ENCODE peak calls at places on chromosomes 16 and 17, in four cellular contexts. One of them, this sample, is unnamed.

GRCh38 chr17:49969134-49969759 is at the start of gene DLX4:
- DNase-seq in tibial nerve: no peak
- DNase-seq in fibroblast of lung: no peak
- DNase-seq in CD4-positive, alpha-beta memory T cell: peak
- DNase-seq in this sample: no peak

GRCh38 chr17:32142857-32143524 is 689 bp downstream of the RHOT1 start:
- DNase-seq in tibial nerve: peak
- DNase-seq in CD4-positive, alpha-beta memory T cell: peak
- DNase-seq in fibroblast of lung: peak
- DNase-seq in this sample: no peak

GRCh38 chr17:33929181-33929724 is 325.8 kb upstream of the CCL2 start:
- DNase-seq in fibroblast of lung: no peak
- DNase-seq in CD4-positive, alpha-beta memory T cell: no peak
- DNase-seq in tibial nerve: no peak
- DNase-seq in this sample: no peak

GRCh38 chr17:57666198-57666870 is 78.8 kb downstream of the CCDC182 start:
- DNase-seq in fibroblast of lung: no peak
- DNase-seq in tibial nerve: no peak
- DNase-seq in CD4-positive, alpha-beta memory T cell: no peak
- DNase-seq in this sample: no peak

GRCh38 chr17:3929181-3929580 is 12.9 kb upstream of the P2RX1 start:
- DNase-seq in fibroblast of lung: no peak
- DNase-seq in tibial nerve: no peak
- DNase-seq in CD4-positive, alpha-beta memory T cell: no peak
- DNase-seq in this sample: no peak

GRCh38 chr17:32746698-32747097 is 130.2 kb downstream of the MYO1D start:
- DNase-seq in tibial nerve: no peak
- DNase-seq in fibroblast of lung: peak
- DNase-seq in CD4-positive, alpha-beta memory T cell: no peak
- DNase-seq in this sample: no peak

GRCh38 chr17:72471296-72471695 is 350.5 kb downstream of the SOX9 start:
- DNase-seq in tibial nerve: no peak
- DNase-seq in fibroblast of lung: no peak
- DNase-seq in CD4-positive, alpha-beta memory T cell: no peak
- DNase-seq in this sample: no peak

GRCh38 chr16:54285414-54286066 is 1.0 kb downstream of the IRX3 start:
- DNase-seq in tibial nerve: no peak
- DNase-seq in fibroblast of lung: peak
- DNase-seq in CD4-positive, alpha-beta memory T cell: no peak
- DNase-seq in this sample: no peak

GRCh38 chr16:25256821-25257503 is 683 bp downstream of the ZKSCAN2 start:
- DNase-seq in CD4-positive, alpha-beta memory T cell: no peak
- DNase-seq in fibroblast of lung: peak
- DNase-seq in tibial nerve: no peak
- DNase-seq in this sample: no peak

GRCh38 chr17:44000141-44000860 is 4.1 kb upstream of the NAGS start:
- DNase-seq in tibial nerve: no peak
- DNase-seq in CD4-positive, alpha-beta memory T cell: no peak
- DNase-seq in fibroblast of lung: no peak
- DNase-seq in this sample: no peak

GRCh38 chr16:85451646-85452363 is 161.3 kb upstream of the GSE1 start:
- DNase-seq in CD4-positive, alpha-beta memory T cell: no peak
- DNase-seq in tibial nerve: no peak
- DNase-seq in fibroblast of lung: no peak
- DNase-seq in this sample: no peak

GRCh38 chr16:8611886-8612595 is 9.5 kb upstream of the METTL22 start:
- DNase-seq in CD4-positive, alpha-beta memory T cell: no peak
- DNase-seq in tibial nerve: no peak
- DNase-seq in fibroblast of lung: no peak
- DNase-seq in this sample: no peak

GRCh38 chr16:86722970-86723369 is 144.6 kb downstream of the FOXL1 start:
- DNase-seq in CD4-positive, alpha-beta memory T cell: no peak
- DNase-seq in fibroblast of lung: no peak
- DNase-seq in tibial nerve: no peak
- DNase-seq in this sample: no peak
- H3K27ac ChIP-seq in CD4-positive, alpha-beta memory T cell: no peak
- H3K27ac ChIP-seq in fibroblast of lung: no peak
- H3K27ac ChIP-seq in tibial nerve: no peak
- H3K27ac ChIP-seq in this sample: no peak

GRCh38 chr16:5459863-5460262 is 362.3 kb upstream of the EEF2KMT start:
- DNase-seq in tibial nerve: no peak
- DNase-seq in fibroblast of lung: no peak
- DNase-seq in CD4-positive, alpha-beta memory T cell: no peak
- DNase-seq in this sample: no peak
- H3K27ac ChIP-seq in tibial nerve: no peak
- H3K27ac ChIP-seq in fibroblast of lung: no peak
- H3K27ac ChIP-seq in CD4-positive, alpha-beta memory T cell: no peak
- H3K27ac ChIP-seq in this sample: no peak

DNA sequence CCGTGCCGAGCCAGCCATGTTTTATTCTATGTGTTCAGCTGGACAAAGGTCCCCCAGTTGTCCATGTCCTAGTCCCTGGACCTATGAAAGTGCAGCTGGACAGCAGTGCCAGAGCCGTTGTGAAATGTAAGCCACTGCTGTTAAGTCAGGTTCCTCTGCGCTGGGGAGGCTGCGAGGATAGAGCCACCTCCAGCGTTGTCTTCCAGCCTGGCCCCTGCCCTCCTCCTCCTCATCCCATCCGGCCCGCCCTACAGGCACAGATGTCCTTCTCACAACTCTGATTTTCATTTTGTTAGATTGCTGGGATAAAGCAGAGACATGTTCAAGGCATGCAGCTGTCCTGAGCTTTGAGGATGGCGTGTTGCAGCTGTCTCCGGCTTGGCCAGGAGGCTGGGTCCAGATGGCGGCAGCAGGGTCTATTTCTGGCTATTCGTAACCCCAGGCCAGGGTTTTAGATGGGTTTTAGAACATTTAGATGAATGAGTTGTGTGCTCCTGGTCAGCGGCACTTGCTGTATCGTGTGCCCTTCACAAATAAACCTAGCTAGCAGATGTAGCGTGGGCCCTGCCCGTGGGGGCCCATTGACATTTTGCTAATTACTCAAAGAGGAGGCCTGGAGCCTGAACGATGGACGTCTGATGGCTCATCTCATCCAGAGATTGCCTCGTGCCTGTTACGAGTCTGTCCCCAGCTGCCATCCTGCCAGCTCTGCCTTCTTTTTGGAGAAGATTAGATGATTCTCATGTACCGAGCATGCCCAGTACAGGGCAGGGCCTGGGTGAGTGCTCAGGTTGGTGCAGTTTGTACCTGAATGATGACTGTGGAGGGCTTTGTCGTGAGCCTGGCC is 185.8 kb downstream of the LAT start:
- DNase-seq in fibroblast of lung: no peak
- DNase-seq in tibial nerve: no peak
- DNase-seq in CD4-positive, alpha-beta memory T cell: no peak
- DNase-seq in this sample: no peak
- H3K27ac ChIP-seq in fibroblast of lung: no peak
- H3K27ac ChIP-seq in tibial nerve: no peak
- H3K27ac ChIP-seq in CD4-positive, alpha-beta memory T cell: no peak
- H3K27ac ChIP-seq in this sample: no peak

GRCh38 chr16:67922740-67923139 is 8.9 kb downstream of the CTRL start:
- DNase-seq in tibial nerve: no peak
- DNase-seq in CD4-positive, alpha-beta memory T cell: no peak
- DNase-seq in fibroblast of lung: no peak
- DNase-seq in this sample: no peak
- H3K27ac ChIP-seq in tibial nerve: no peak
- H3K27ac ChIP-seq in CD4-positive, alpha-beta memory T cell: no peak
- H3K27ac ChIP-seq in fibroblast of lung: no peak
- H3K27ac ChIP-seq in this sample: no peak

GRCh38 chr17:1650731-1651558 is 1.3 kb upstream of the RILP start:
- DNase-seq in fibroblast of lung: no peak
- DNase-seq in CD4-positive, alpha-beta memory T cell: no peak
- DNase-seq in tibial nerve: no peak
- DNase-seq in this sample: no peak
- H3K27ac ChIP-seq in fibroblast of lung: no peak
- H3K27ac ChIP-seq in CD4-positive, alpha-beta memory T cell: no peak
- H3K27ac ChIP-seq in tibial nerve: peak
- H3K27ac ChIP-seq in this sample: no peak

GRCh38 chr17:5911919-5912318 is 158.3 kb upstream of the WSCD1 start:
- DNase-seq in CD4-positive, alpha-beta memory T cell: no peak
- DNase-seq in fibroblast of lung: no peak
- DNase-seq in tibial nerve: no peak
- DNase-seq in this sample: no peak
- H3K27ac ChIP-seq in CD4-positive, alpha-beta memory T cell: no peak
- H3K27ac ChIP-seq in fibroblast of lung: no peak
- H3K27ac ChIP-seq in tibial nerve: no peak
- H3K27ac ChIP-seq in this sample: peak